ENCODE peak calls at places on chromosomes 11 and 22, in ten cellular contexts. X, P, Q, W, N, F, B, R, H and J are unnamed samples.

GRCh38 chr11:118536726-118537125 is 5.7 kb downstream of the TMEM25 start:
- DNase-seq in B (no peak), W (no peak), P (peak), F (peak), H (no peak), R (no peak), N (no peak), X (no peak), Q (no peak), J (no peak)

GRCh38 chr11:60251485-60252207 is 8.7 kb upstream of the MS4A4E start:
- DNase-seq in P (no peak), N (no peak), W (peak), Q (peak), H (no peak), B (peak), F (peak), X (no peak), R (peak), J (peak)

GRCh38 chr11:70552167-70552435 is 153.8 kb downstream of the CTTN start:
- DNase-seq in P (no peak), X (no peak), N (no peak), Q (no peak), H (no peak), R (no peak), W (no peak), B (no peak), F (no peak), J (no peak)

GRCh38 chr11:36177837-36178236 is 111.4 kb downstream of the COMMD9 start:
- DNase-seq in B (no peak), R (no peak), X (no peak), Q (no peak), H (no peak), F (peak), W (peak), P (no peak), N (no peak), J (no peak)

GRCh38 chr22:39173050-39173706 is 20.7 kb upstream of the CBX7 start:
- DNase-seq in P (no peak), R (no peak), N (no peak), W (no peak), X (no peak), F (no peak), Q (no peak), H (no peak), B (no peak), J (no peak)

GRCh38 chr11:73139476-73140198 is 2.5 kb downstream of the FCHSD2 start:
- DNase-seq in X (no peak), N (no peak), F (peak), Q (no peak), H (no peak), R (no peak), P (peak), W (peak), B (no peak), J (no peak)

GRCh38 chr11:8867856-8868705 is 42.9 kb upstream of the AKIP1 start:
- DNase-seq in X (no peak), B (no peak), Q (peak), N (no peak), W (peak), P (peak), R (no peak), H (no peak), F (peak), J (no peak)

GRCh38 chr11:47148274-47148673 is 28.4 kb downstream of the ARFGAP2 start:
- DNase-seq in Q (no peak), F (no peak), X (no peak), N (no peak), H (no peak), B (no peak), P (no peak), W (no peak), R (no peak), J (no peak)

GRCh38 chr11:76610871-76611475 is 59.6 kb downstream of the LRRC32 start:
- DNase-seq in R (peak), B (peak), N (no peak), W (no peak), F (no peak), X (no peak), P (no peak), Q (no peak), H (no peak), J (no peak)

GRCh38 chr22:16601437-16602223 is 9.0 kb upstream of the CCT8L2 start:
- DNase-seq in Q (no peak), W (no peak), B (no peak), N (no peak), X (peak), P (no peak), F (no peak), R (peak), H (no peak), J (no peak)

GRCh38 chr11:38226684-38227083 is 1628.6 kb upstream of the RAG2 start:
- DNase-seq in R (no peak), Q (no peak), B (no peak), X (no peak), W (no peak), P (no peak), H (no peak), N (no peak), F (no peak), J (no peak)

GRCh38 chr11:5204787-5205186 is 4.3 kb upstream of the OR51V1 start:
- DNase-seq in H (no peak), P (peak), N (no peak), W (peak), X (no peak), F (peak), Q (peak), R (peak), B (peak), J (peak)

GRCh38 chr11:12457030-12457600 is 79.7 kb downstream of the PARVA start:
- DNase-seq in N (no peak), B (no peak), R (no peak), W (peak), Q (no peak), P (peak), F (peak), H (no peak), X (no peak), J (no peak)

GRCh38 chr22:28882545-28882877 is 861 bp upstream of the ZNRF3 start:
- DNase-seq in P (no peak), R (no peak), H (no peak), F (peak), B (no peak), W (peak), N (no peak), X (no peak), Q (no peak), J (no peak)